ENCODE peak calls at places on chromosomes 13 and 19, in four cellular contexts. One of them, this sample, is unnamed.

GRCh38 chr19:38213911-38214625 is 10.0 kb downstream of the DPF1 start:
- DNase-seq in HepG2: no peak
- DNase-seq in H1: no peak
- DNase-seq in GM12878: peak; percentile 33
- DNase-seq in this sample: no peak

GRCh38 chr19:4970558-4971423 is 1.9 kb downstream of the KDM4B start:
- DNase-seq in GM12878: no peak
- DNase-seq in H1: no peak
- DNase-seq in HepG2: peak; percentile 37
- DNase-seq in this sample: no peak

GRCh38 chr19:3176715-3177501 is 1.7 kb upstream of the S1PR4 start:
- DNase-seq in HepG2: no peak
- DNase-seq in GM12878: no peak
- DNase-seq in H1: no peak
- DNase-seq in this sample: no peak

GRCh38 chr19:40718774-40719391 is 2.0 kb downstream of the ITPKC start:
- DNase-seq in HepG2: peak; percentile 79
- DNase-seq in GM12878: peak; percentile 8
- DNase-seq in H1: no peak
- DNase-seq in this sample: no peak

GRCh38 chr13:26837997-26838396 is 77.4 kb upstream of the GPR12 start:
- DNase-seq in H1: no peak
- DNase-seq in HepG2: no peak
- DNase-seq in GM12878: no peak
- DNase-seq in this sample: no peak

GRCh38 chr19:31470952-31471351 is 121.7 kb upstream of the TSHZ3 start:
- DNase-seq in GM12878: no peak
- DNase-seq in HepG2: no peak
- DNase-seq in H1: no peak
- DNase-seq in this sample: no peak

GRCh38 chr19:38891791-38892190 is 7.6 kb downstream of the SIRT2 start:
- DNase-seq in H1: no peak
- DNase-seq in GM12878: no peak
- DNase-seq in HepG2: no peak
- DNase-seq in this sample: no peak

GRCh38 chr19:15779756-15780476 is 7.5 kb upstream of the OR10H5 start:
- DNase-seq in HepG2: peak; percentile 45
- DNase-seq in H1: no peak
- DNase-seq in GM12878: no peak
- DNase-seq in this sample: peak; percentile 42

GRCh38 chr13:50474094-50474654 is 369.3 kb downstream of the DLEU7 start:
- DNase-seq in H1: no peak
- DNase-seq in HepG2: no peak
- DNase-seq in GM12878: no peak
- DNase-seq in this sample: no peak

GRCh38 chr13:26557393-26558073 is at the start of gene WASF3:
- DNase-seq in H1: peak; percentile 73
- DNase-seq in GM12878: peak; percentile 3
- DNase-seq in HepG2: peak; percentile 73
- DNase-seq in this sample: peak; percentile 82

GRCh38 chr13:53013113-53013512 is 15.5 kb upstream of the OLFM4 start:
- DNase-seq in H1: no peak
- DNase-seq in HepG2: no peak
- DNase-seq in GM12878: no peak
- DNase-seq in this sample: no peak

GRCh38 chr19:33332248-33332647 is 29.9 kb upstream of the CEBPA start:
- DNase-seq in GM12878: no peak
- DNase-seq in HepG2: no peak
- DNase-seq in H1: no peak
- DNase-seq in this sample: no peak

GRCh38 chr13:51738226-51738905 is 65.6 kb downstream of the DHRS12 start:
- DNase-seq in HepG2: no peak
- DNase-seq in H1: no peak
- DNase-seq in GM12878: no peak
- DNase-seq in this sample: no peak

GRCh38 chr19:49094505-49095482 is 9.5 kb downstream of the SNRNP70 start:
- DNase-seq in GM12878: no peak
- DNase-seq in H1: no peak
- DNase-seq in HepG2: no peak
- DNase-seq in this sample: no peak

GRCh38 chr19:10861118-10861651 is 10.2 kb upstream of the CARM1 start:
- DNase-seq in GM12878: no peak
- DNase-seq in HepG2: peak; percentile 54
- DNase-seq in H1: no peak
- DNase-seq in this sample: no peak

GRCh38 chr19:20923077-20923871 is at the start of gene ZNF85:
- DNase-seq in HepG2: peak; percentile 78
- DNase-seq in H1: peak; percentile 74
- DNase-seq in GM12878: peak; percentile 84
- DNase-seq in this sample: peak; percentile 95

GRCh38 chr13:27487776-27488175 is 37.4 kb upstream of the MTIF3 start:
- DNase-seq in GM12878: no peak
- DNase-seq in HepG2: no peak
- DNase-seq in H1: no peak
- DNase-seq in this sample: no peak

GRCh38 chr19:18496167-18496979 is 25.5 kb downstream of the ELL start:
- DNase-seq in H1: no peak
- DNase-seq in HepG2: peak; percentile 32
- DNase-seq in GM12878: no peak
- DNase-seq in this sample: no peak

GRCh38 chr19:45920458-45920857 is 5.9 kb upstream of the NANOS2 start:
- DNase-seq in HepG2: no peak
- DNase-seq in H1: no peak
- DNase-seq in GM12878: no peak
- DNase-seq in this sample: no peak

GRCh38 chr13:76023644-76024043 is 387.5 kb downstream of the LMO7 start:
- DNase-seq in H1: no peak
- DNase-seq in HepG2: no peak
- DNase-seq in GM12878: no peak
- DNase-seq in this sample: no peak

GRCh38 chr13:41900918-41901317 is 60.0 kb downstream of the VWA8 start:
- DNase-seq in HepG2: peak; percentile 73
- DNase-seq in H1: no peak
- DNase-seq in GM12878: no peak
- DNase-seq in this sample: no peak

GRCh38 chr13:27795718-27796019 is 3.4 kb downstream of the GSX1 start:
- DNase-seq in HepG2: no peak
- DNase-seq in H1: no peak
- DNase-seq in GM12878: no peak
- DNase-seq in this sample: no peak

GRCh38 chr13:39784347-39784746 is 128.9 kb downstream of the COG6 start:
- DNase-seq in GM12878: no peak
- DNase-seq in H1: no peak
- DNase-seq in HepG2: no peak
- DNase-seq in this sample: no peak

GRCh38 chr13:54226866-54227265 is 1198.3 kb downstream of the OLFM4 start:
- DNase-seq in GM12878: no peak
- DNase-seq in HepG2: no peak
- DNase-seq in H1: no peak
- DNase-seq in this sample: no peak

GRCh38 chr13:51632643-51633357 is 48.5 kb downstream of the WDFY2 start:
- DNase-seq in GM12878: no peak
- DNase-seq in HepG2: peak; percentile 77
- DNase-seq in H1: no peak
- DNase-seq in this sample: peak; percentile 20

GRCh38 chr13:39462456-39462855 is 140.5 kb downstream of the LHFPL6 start:
- DNase-seq in H1: no peak
- DNase-seq in GM12878: no peak
- DNase-seq in HepG2: no peak
- DNase-seq in this sample: no peak

GRCh38 chr13:98445340-98446233 is 131.3 kb downstream of the STK24 start:
- DNase-seq in GM12878: peak; percentile 17
- DNase-seq in H1: peak; percentile 64
- DNase-seq in HepG2: peak; percentile 42
- DNase-seq in this sample: peak; percentile 71

GRCh38 chr19:15015946-15016542 is 33.2 kb upstream of the CASP14 start:
- DNase-seq in HepG2: peak; percentile 14
- DNase-seq in H1: no peak
- DNase-seq in GM12878: no peak
- DNase-seq in this sample: peak; percentile 35

GRCh38 chr13:45385912-45386311 is 32.3 kb downstream of the SLC25A30 start:
- DNase-seq in HepG2: peak; percentile 32
- DNase-seq in GM12878: no peak
- DNase-seq in H1: no peak
- DNase-seq in this sample: no peak

GRCh38 chr19:7737215-7737614 is 5.3 kb upstream of the CLEC4G start:
- DNase-seq in H1: no peak
- DNase-seq in HepG2: no peak
- DNase-seq in GM12878: no peak
- DNase-seq in this sample: no peak

GRCh38 chr19:36528921-36529518 is 949 bp upstream of the ZNF260 start:
- DNase-seq in H1: no peak
- DNase-seq in GM12878: peak; percentile 19
- DNase-seq in HepG2: peak; percentile 8
- DNase-seq in this sample: no peak

GRCh38 chr13:99859178-99860177 is 112.1 kb downstream of the ZIC5 start:
- DNase-seq in HepG2: no peak
- DNase-seq in H1: no peak
- DNase-seq in GM12878: peak; percentile 41
- DNase-seq in this sample: no peak

GRCh38 chr19:1292419-1293151 is 6.9 kb downstream of the EFNA2 start:
- DNase-seq in H1: no peak
- DNase-seq in GM12878: no peak
- DNase-seq in HepG2: no peak
- DNase-seq in this sample: no peak

GRCh38 chr19:1289395-1290244 is 3.9 kb downstream of the EFNA2 start:
- DNase-seq in HepG2: no peak
- DNase-seq in GM12878: no peak
- DNase-seq in H1: no peak
- DNase-seq in this sample: no peak

GRCh38 chr19:1291761-1292418 is 6.2 kb downstream of the EFNA2 start:
- DNase-seq in H1: no peak
- DNase-seq in GM12878: no peak
- DNase-seq in HepG2: no peak
- DNase-seq in this sample: no peak

GRCh38 chr19:1290245-1290698 is 4.6 kb downstream of the EFNA2 start:
- DNase-seq in H1: no peak
- DNase-seq in HepG2: no peak
- DNase-seq in GM12878: no peak
- DNase-seq in this sample: no peak

DNA sequence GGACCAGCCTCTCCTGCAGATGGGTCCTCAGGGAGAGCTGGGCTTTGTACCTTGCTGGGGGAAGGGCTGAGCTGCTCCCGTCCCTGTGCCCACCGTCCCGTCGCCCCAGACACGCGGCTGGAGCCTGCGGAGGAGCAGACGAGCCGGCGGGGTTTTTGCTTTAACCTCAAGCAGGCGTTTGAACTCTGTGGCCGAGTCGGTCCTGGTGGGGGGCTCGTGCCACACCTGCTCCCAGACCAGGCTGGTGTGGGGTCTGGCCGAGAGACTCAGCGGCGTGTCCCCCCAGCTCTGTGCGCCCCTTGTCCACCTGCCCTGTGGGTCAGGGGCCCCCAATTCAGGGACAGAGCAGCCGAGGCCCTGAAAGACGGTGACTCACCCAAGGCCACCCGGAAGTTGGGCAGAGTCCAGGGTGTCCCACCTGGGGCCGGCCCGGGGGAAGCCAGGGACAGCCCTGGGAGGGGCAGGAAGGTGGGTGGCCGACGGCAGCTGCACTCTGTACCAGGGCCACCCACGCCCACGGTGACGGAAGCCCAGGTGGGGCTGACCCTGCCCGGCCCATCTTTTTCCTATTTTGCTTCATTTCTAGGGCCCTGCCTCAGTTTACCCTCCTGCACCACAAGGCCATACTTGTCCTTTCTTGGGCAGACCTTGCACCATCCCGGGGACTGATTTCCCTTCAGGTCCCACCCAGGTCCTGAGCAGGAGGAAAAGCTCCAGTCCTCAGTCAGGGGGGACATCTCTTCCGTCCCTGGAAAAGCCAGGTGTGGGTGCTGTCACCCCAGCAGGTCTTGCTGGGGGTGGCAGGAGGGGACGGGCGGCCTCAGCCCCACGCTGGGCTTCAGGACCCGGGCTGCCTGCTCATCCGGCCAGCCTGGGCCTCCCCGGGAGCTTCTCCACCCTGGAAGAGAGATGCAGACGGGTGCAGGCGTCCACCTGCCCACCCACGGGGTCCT is 5.3 kb downstream of the EFNA2 start:
- DNase-seq in GM12878: no peak
- DNase-seq in HepG2: peak; percentile 76
- DNase-seq in H1: no peak
- DNase-seq in this sample: no peak
- H3K9ac ChIP-seq in GM12878: no peak overlapping the region
- H3K9ac ChIP-seq in HepG2: peak overlapping the region; percentile 76
- H3K9ac ChIP-seq in H1: no peak overlapping the region
- H3K9ac ChIP-seq in this sample: no peak overlapping the region

GRCh38 chr13:112182831-112183543 is 116.0 kb downstream of the SOX1 start:
- DNase-seq in GM12878: no peak
- DNase-seq in HepG2: peak; percentile 10
- DNase-seq in H1: no peak
- DNase-seq in this sample: no peak
- TF ChIP-seq SUZ12 in GM12878: no peak
- TF ChIP-seq SUZ12 in HepG2: no peak
- TF ChIP-seq SUZ12 in H1: no peak
- TF ChIP-seq SUZ12 in this sample: no peak

GRCh38 chr13:33230178-33230881 is 55.2 kb downstream of the STARD13 start:
- DNase-seq in GM12878: no peak
- DNase-seq in HepG2: no peak
- DNase-seq in H1: no peak
- DNase-seq in this sample: no peak

GRCh38 chr13:33229446-33230177 is 55.9 kb downstream of the STARD13 start:
- DNase-seq in GM12878: no peak
- DNase-seq in H1: no peak
- DNase-seq in HepG2: peak; percentile 92
- DNase-seq in this sample: no peak

GRCh38 chr13:33227927-33228644 is 57.5 kb downstream of the STARD13 start:
- DNase-seq in HepG2: no peak
- DNase-seq in GM12878: no peak
- DNase-seq in H1: no peak
- DNase-seq in this sample: no peak

GRCh38 chr13:33231339-33231738 is 54.2 kb downstream of the STARD13 start:
- DNase-seq in HepG2: no peak
- DNase-seq in H1: no peak
- DNase-seq in GM12878: no peak
- DNase-seq in this sample: no peak

GRCh38 chr13:33228645-33229445 is 56.7 kb downstream of the STARD13 start:
- DNase-seq in GM12878: no peak
- DNase-seq in HepG2: peak; percentile 62
- DNase-seq in H1: no peak
- DNase-seq in this sample: no peak
- H3K9ac ChIP-seq in GM12878: no peak overlapping the region
- H3K9ac ChIP-seq in HepG2: peak overlapping the region; percentile 72
- H3K9ac ChIP-seq in H1: no peak overlapping the region
- H3K9ac ChIP-seq in this sample: no peak overlapping the region

GRCh38 chr13:106099765-106100164 is 435.7 kb downstream of the EFNB2 start:
- DNase-seq in H1: no peak
- DNase-seq in HepG2: no peak
- DNase-seq in GM12878: no peak
- DNase-seq in this sample: no peak

GRCh38 chr13:106101201-106101600 is 434.3 kb downstream of the EFNB2 start:
- DNase-seq in H1: no peak
- DNase-seq in HepG2: no peak
- DNase-seq in GM12878: no peak
- DNase-seq in this sample: no peak

GRCh38 chr13:106096661-106097092 is 438.8 kb downstream of the EFNB2 start:
- DNase-seq in GM12878: no peak
- DNase-seq in HepG2: no peak
- DNase-seq in H1: no peak
- DNase-seq in this sample: no peak

GRCh38 chr13:106100261-106100919 is 435.1 kb downstream of the EFNB2 start:
- DNase-seq in GM12878: no peak
- DNase-seq in HepG2: no peak
- DNase-seq in H1: peak; percentile 85
- DNase-seq in this sample: peak; percentile 92

GRCh38 chr13:106098778-106099177 is 436.7 kb downstream of the EFNB2 start:
- DNase-seq in H1: no peak
- DNase-seq in HepG2: no peak
- DNase-seq in GM12878: no peak
- DNase-seq in this sample: no peak
- TF ChIP-seq SUZ12 in H1: no peak
- TF ChIP-seq SUZ12 in HepG2: no peak
- TF ChIP-seq SUZ12 in GM12878: no peak
- TF ChIP-seq SUZ12 in this sample: no peak

This sample was measured in NT2/D1.